ENCODE peak calls at places on chromosomes 11 and 22, in seven cellular contexts. One of them, this sample, is unnamed.

GRCh38 chr11:123519055-123519796 is 89.2 kb downstream of the GRAMD1B start:
- DNase-seq in NCI-H1092: no peak
- DNase-seq in stimulated activated CD4-positive, alpha-beta T cell treated with anti-CD3 and anti-CD28 coated beads, Interleukin-12 subunit alpha, Interleukin-12 subunit beta, amount 100 ng/mL, for 4 hours: no peak
- DNase-seq in body of pancreas: no peak
- DNase-seq in activated naive CD8-positive, alpha-beta T cell treated with anti-CD3 and anti-CD28 coated beads for 36 hours: no peak
- DNase-seq in upper lobe of right lung: no peak
- DNase-seq in activated T-helper 2 cell treated with anti-CD3 and anti-CD28 coated beads, Interferon-gamma antibody, Interleukin-2, Interleukin-4, amounts not matched to agents 10 μg/mL and 5 μg/mL and 100 μg/mL, durations not matched to agents 14 hours and 24 hours and 36 hours: no peak
- DNase-seq in this sample: no peak

GRCh38 chr22:30887418-30887817 is 81.2 kb downstream of the MORC2 start:
- DNase-seq in NCI-H1092: no peak
- DNase-seq in stimulated activated CD4-positive, alpha-beta T cell treated with anti-CD3 and anti-CD28 coated beads, Interleukin-12 subunit alpha, Interleukin-12 subunit beta, amount 100 ng/mL, for 4 hours: no peak
- DNase-seq in body of pancreas: no peak
- DNase-seq in activated naive CD8-positive, alpha-beta T cell treated with anti-CD3 and anti-CD28 coated beads for 36 hours: no peak
- DNase-seq in upper lobe of right lung: peak; percentile 35
- DNase-seq in activated T-helper 2 cell treated with anti-CD3 and anti-CD28 coated beads, Interferon-gamma antibody, Interleukin-2, Interleukin-4, amounts not matched to agents 10 μg/mL and 5 μg/mL and 100 μg/mL, durations not matched to agents 14 hours and 24 hours and 36 hours: no peak
- DNase-seq in this sample: peak; percentile 69

GRCh38 chr11:130455493-130456127 is 7.2 kb downstream of the ADAMTS15 start:
- DNase-seq in NCI-H1092: no peak
- DNase-seq in stimulated activated CD4-positive, alpha-beta T cell treated with anti-CD3 and anti-CD28 coated beads, Interleukin-12 subunit alpha, Interleukin-12 subunit beta, amount 100 ng/mL, for 4 hours: no peak
- DNase-seq in body of pancreas: no peak
- DNase-seq in activated naive CD8-positive, alpha-beta T cell treated with anti-CD3 and anti-CD28 coated beads for 36 hours: no peak
- DNase-seq in upper lobe of right lung: no peak
- DNase-seq in activated T-helper 2 cell treated with anti-CD3 and anti-CD28 coated beads, Interferon-gamma antibody, Interleukin-2, Interleukin-4, amounts not matched to agents 10 μg/mL and 5 μg/mL and 100 μg/mL, durations not matched to agents 14 hours and 24 hours and 36 hours: no peak
- DNase-seq in this sample: no peak

GRCh38 chr11:10436733-10437132 is 18.3 kb upstream of the AMPD3 start:
- DNase-seq in NCI-H1092: no peak
- DNase-seq in stimulated activated CD4-positive, alpha-beta T cell treated with anti-CD3 and anti-CD28 coated beads, Interleukin-12 subunit alpha, Interleukin-12 subunit beta, amount 100 ng/mL, for 4 hours: no peak
- DNase-seq in body of pancreas: no peak
- DNase-seq in activated naive CD8-positive, alpha-beta T cell treated with anti-CD3 and anti-CD28 coated beads for 36 hours: no peak
- DNase-seq in upper lobe of right lung: no peak
- DNase-seq in activated T-helper 2 cell treated with anti-CD3 and anti-CD28 coated beads, Interferon-gamma antibody, Interleukin-2, Interleukin-4, amounts not matched to agents 10 μg/mL and 5 μg/mL and 100 μg/mL, durations not matched to agents 14 hours and 24 hours and 36 hours: no peak
- DNase-seq in this sample: no peak

GRCh38 chr11:79227308-79227707 is 213.5 kb downstream of the TENM4 start:
- DNase-seq in NCI-H1092: no peak
- DNase-seq in stimulated activated CD4-positive, alpha-beta T cell treated with anti-CD3 and anti-CD28 coated beads, Interleukin-12 subunit alpha, Interleukin-12 subunit beta, amount 100 ng/mL, for 4 hours: no peak
- DNase-seq in body of pancreas: no peak
- DNase-seq in activated naive CD8-positive, alpha-beta T cell treated with anti-CD3 and anti-CD28 coated beads for 36 hours: no peak
- DNase-seq in upper lobe of right lung: no peak
- DNase-seq in activated T-helper 2 cell treated with anti-CD3 and anti-CD28 coated beads, Interferon-gamma antibody, Interleukin-2, Interleukin-4, amounts not matched to agents 10 μg/mL and 5 μg/mL and 100 μg/mL, durations not matched to agents 14 hours and 24 hours and 36 hours: no peak
- DNase-seq in this sample: no peak

GRCh38 chr11:70087446-70088167 is 9.5 kb downstream of the ANO1 start:
- DNase-seq in NCI-H1092: no peak
- DNase-seq in stimulated activated CD4-positive, alpha-beta T cell treated with anti-CD3 and anti-CD28 coated beads, Interleukin-12 subunit alpha, Interleukin-12 subunit beta, amount 100 ng/mL, for 4 hours: no peak
- DNase-seq in body of pancreas: no peak
- DNase-seq in activated naive CD8-positive, alpha-beta T cell treated with anti-CD3 and anti-CD28 coated beads for 36 hours: no peak
- DNase-seq in upper lobe of right lung: peak; percentile 57
- DNase-seq in activated T-helper 2 cell treated with anti-CD3 and anti-CD28 coated beads, Interferon-gamma antibody, Interleukin-2, Interleukin-4, amounts not matched to agents 10 μg/mL and 5 μg/mL and 100 μg/mL, durations not matched to agents 14 hours and 24 hours and 36 hours: no peak
- DNase-seq in this sample: no peak

GRCh38 chr11:127643659-127644058 is 643.1 kb upstream of the KIRREL3 start:
- DNase-seq in NCI-H1092: no peak
- DNase-seq in stimulated activated CD4-positive, alpha-beta T cell treated with anti-CD3 and anti-CD28 coated beads, Interleukin-12 subunit alpha, Interleukin-12 subunit beta, amount 100 ng/mL, for 4 hours: no peak
- DNase-seq in body of pancreas: no peak
- DNase-seq in activated naive CD8-positive, alpha-beta T cell treated with anti-CD3 and anti-CD28 coated beads for 36 hours: no peak
- DNase-seq in upper lobe of right lung: no peak
- DNase-seq in activated T-helper 2 cell treated with anti-CD3 and anti-CD28 coated beads, Interferon-gamma antibody, Interleukin-2, Interleukin-4, amounts not matched to agents 10 μg/mL and 5 μg/mL and 100 μg/mL, durations not matched to agents 14 hours and 24 hours and 36 hours: no peak
- DNase-seq in this sample: no peak

GRCh38 chr22:30502911-30503310 is 2.6 kb downstream of the SEC14L4 start:
- DNase-seq in NCI-H1092: no peak
- DNase-seq in stimulated activated CD4-positive, alpha-beta T cell treated with anti-CD3 and anti-CD28 coated beads, Interleukin-12 subunit alpha, Interleukin-12 subunit beta, amount 100 ng/mL, for 4 hours: no peak
- DNase-seq in body of pancreas: no peak
- DNase-seq in activated naive CD8-positive, alpha-beta T cell treated with anti-CD3 and anti-CD28 coated beads for 36 hours: no peak
- DNase-seq in upper lobe of right lung: no peak
- DNase-seq in activated T-helper 2 cell treated with anti-CD3 and anti-CD28 coated beads, Interferon-gamma antibody, Interleukin-2, Interleukin-4, amounts not matched to agents 10 μg/mL and 5 μg/mL and 100 μg/mL, durations not matched to agents 14 hours and 24 hours and 36 hours: no peak
- DNase-seq in this sample: no peak

GRCh38 chr22:19937616-19938473 is 3.7 kb upstream of the COMT start:
- DNase-seq in NCI-H1092: no peak
- DNase-seq in stimulated activated CD4-positive, alpha-beta T cell treated with anti-CD3 and anti-CD28 coated beads, Interleukin-12 subunit alpha, Interleukin-12 subunit beta, amount 100 ng/mL, for 4 hours: no peak
- DNase-seq in body of pancreas: peak; percentile 69
- DNase-seq in activated naive CD8-positive, alpha-beta T cell treated with anti-CD3 and anti-CD28 coated beads for 36 hours: no peak
- DNase-seq in upper lobe of right lung: peak; percentile 64
- DNase-seq in activated T-helper 2 cell treated with anti-CD3 and anti-CD28 coated beads, Interferon-gamma antibody, Interleukin-2, Interleukin-4, amounts not matched to agents 10 μg/mL and 5 μg/mL and 100 μg/mL, durations not matched to agents 14 hours and 24 hours and 36 hours: no peak
- DNase-seq in this sample: peak; percentile 24